ENCODE peak calls at places on chromosomes 2 and 18, in six cellular contexts. M is H1, P is IMR-90, I is H9, Z is mesenchymal stem cell, K is neuronal stem cell. N is an unnamed sample. For H3K9me3, the result is how much of the 10 kb centered on the place peaks cover.

GRCh38 chr18:64238076-64238475 is 89.2 kb upstream of the LINC00305 start:
- DNase-seq in I (no peak), K (no peak), Z (no peak), M (no peak), P (no peak), N (no peak)

GRCh38 chr18:8366070-8366469 is 243.2 kb upstream of the RAB12 start:
- DNase-seq in K (no peak), I (no peak), P (no peak), M (no peak), Z (no peak), N (no peak)

GRCh38 chr2:199484927-199485326 is 27.2 kb upstream of the SATB2 start:
- DNase-seq in K (no peak), P (no peak), I (peak), Z (no peak), M (no peak), N (no peak)

GRCh38 chr18:35456181-35456850 is 41.4 kb downstream of the INO80C start:
- DNase-seq in M (no peak), K (no peak), Z (peak), I (no peak), P (peak), N (no peak)

GRCh38 chr18:24369420-24369819 is 28.2 kb downstream of the OSBPL1A start:
- DNase-seq in K (no peak), P (peak), I (no peak), M (peak), Z (no peak), N (no peak)

GRCh38 chr18:63542069-63542468 is at the start of gene SERPINB12:
- DNase-seq in Z (no peak), M (no peak), I (no peak), K (no peak), P (no peak), N (no peak)

GRCh38 chr2:44772670-44773378 is 168.7 kb upstream of the SIX3 start:
- DNase-seq in P (no peak), I (no peak), K (no peak), Z (no peak), M (no peak), N (no peak)

GRCh38 chr18:61892683-61893303 is at the start of gene RNF152:
- DNase-seq in K (peak), P (peak), Z (peak), I (peak), M (peak), N (no peak)

GRCh38 chr2:121489944-121490585 is 40.6 kb upstream of the RNU4ATAC start:
- DNase-seq in P (no peak), K (no peak), M (no peak), I (no peak), Z (no peak), N (no peak)

GRCh38 chr18:55546873-55547704 is 40.9 kb downstream of the TCF4 start:
- DNase-seq in M (no peak), K (no peak), P (peak), I (no peak), Z (peak), N (no peak)

GRCh38 chr18:70333757-70334156 is 44.9 kb downstream of the SOCS6 start:
- DNase-seq in P (peak), Z (peak), M (no peak), K (no peak), I (no peak), N (peak)

GRCh38 chr2:55865095-55865835 is 58.3 kb downstream of the EFEMP1 start:
- DNase-seq in M (no peak), Z (peak), I (no peak), P (peak), K (no peak), N (no peak)

GRCh38 chr18:21110667-21111350 is 804 bp downstream of the ROCK1 start:
- DNase-seq in M (peak), P (peak), Z (peak), K (peak), I (peak), N (peak)

GRCh38 chr2:217935245-217935879 is 67.4 kb downstream of the TNS1 start:
- DNase-seq in I (no peak), M (no peak), K (no peak), Z (no peak), P (peak), N (no peak)

GRCh38 chr2:64017811-64018714 is 1.2 kb downstream of the VPS54 start:
- DNase-seq in K (no peak), P (peak), I (no peak), Z (peak), M (no peak), N (no peak)

GRCh38 chr2:241364781-241365180 is 8.7 kb downstream of the FARP2 start:
- DNase-seq in P (no peak), I (no peak), K (no peak), M (no peak), Z (no peak), N (no peak)

GRCh38 chr18:43524260-43524659 is 247.0 kb upstream of the SYT4 start:
- DNase-seq in M (no peak), Z (no peak), P (no peak), I (no peak), K (no peak), N (no peak)

GRCh38 chr2:235659767-235660322 is 166.0 kb downstream of the AGAP1 start:
- DNase-seq in P (peak), K (no peak), M (no peak), I (no peak), Z (peak), N (no peak)

GRCh38 chr2:118774458-118775133 is 72.9 kb downstream of the EN1 start:
- DNase-seq in I (peak), P (peak), M (peak), K (peak), Z (no peak), N (peak)

GRCh38 chr2:231597014-231597611 is 4.4 kb downstream of the TEX44 start:
- DNase-seq in P (no peak), K (no peak), Z (no peak), I (no peak), M (no peak), N (peak)

GRCh38 chr2:156473445-156473844 is 37.3 kb downstream of the GPD2 start:
- DNase-seq in I (no peak), K (no peak), Z (no peak), M (no peak), P (no peak), N (no peak)

GRCh38 chr2:120637847-120638246 is 97.8 kb upstream of the GLI2 start:
- DNase-seq in I (no peak), P (no peak), K (no peak), Z (no peak), M (no peak), N (no peak)

GRCh38 chr2:74849228-74849892 is 15.4 kb downstream of the HK2 start:
- DNase-seq in M (no peak), P (peak), I (peak), Z (no peak), K (no peak), N (peak)

GRCh38 chr2:3290655-3291054 is 87.0 kb downstream of the EIPR1 start:
- DNase-seq in K (no peak), I (no peak), P (no peak), Z (no peak), M (no peak), N (no peak)

GRCh38 chr2:110659248-110659647 is 18.6 kb downstream of the BUB1 start:
- DNase-seq in I (no peak), Z (no peak), K (no peak), M (no peak), P (peak), N (no peak)

GRCh38 chr2:112257575-112257974 is 2.7 kb upstream of the ZC3H8 start:
- DNase-seq in K (no peak), P (peak), Z (no peak), M (no peak), I (no peak), N (no peak)

GRCh38 chr2:72747344-72747743 is 78.5 kb downstream of the EXOC6B start:
- DNase-seq in K (no peak), Z (no peak), I (no peak), P (no peak), M (no peak), N (no peak)

GRCh38 chr2:75292826-75293225 is 93.5 kb upstream of the TACR1 start:
- DNase-seq in P (peak), K (no peak), Z (no peak), I (no peak), M (no peak), N (peak)

GRCh38 chr2:127326289-127326945 is 32.5 kb upstream of the ERCC3 start:
- DNase-seq in K (no peak), P (peak), M (no peak), I (no peak), Z (no peak), N (peak)

GRCh38 chr2:158391876-158392275 is 64.7 kb downstream of the CCDC148 start:
- DNase-seq in I (no peak), K (no peak), M (no peak), Z (no peak), P (peak), N (no peak)

GRCh38 chr2:105919826-105920225 is 175.1 kb downstream of the NCK2 start:
- DNase-seq in Z (peak), P (peak), K (no peak), M (peak), I (no peak), N (no peak)

GRCh38 chr2:157685572-157685971 is 56.9 kb upstream of the ACVR1C start:
- DNase-seq in I (no peak), K (no peak), P (no peak), M (no peak), Z (peak), N (no peak)

GRCh38 chr2:223494496-223494895 is 107.7 kb downstream of the SCG2 start:
- DNase-seq in M (no peak), I (no peak), K (no peak), P (no peak), Z (no peak), N (no peak)
- H3K9me3 ChIP-seq in M (under half), I (under half), K (under half), P (under half), Z (under half), N (under half)

GRCh38 chr2:177710003-177710411 is 317.4 kb downstream of the AGPS start:
- DNase-seq in M (no peak), P (no peak), I (no peak), K (no peak), Z (no peak), N (no peak)
- H4K91ac ChIP-seq in M (no peak), P (no peak), I (no peak), K (no peak), Z (no peak), N (no peak)

GRCh38 chr2:9755638-9756037 is 87.6 kb upstream of the TAF1B start:
- DNase-seq in K (no peak), P (no peak), M (no peak), I (no peak), Z (no peak), N (no peak)

GRCh38 chr2:9757430-9758287 is 85.6 kb upstream of the TAF1B start:
- DNase-seq in K (no peak), P (peak), M (no peak), I (peak), Z (peak), N (peak)

GRCh38 chr2:9758741-9759140 is 84.5 kb upstream of the TAF1B start:
- DNase-seq in M (no peak), K (no peak), Z (no peak), P (no peak), I (no peak), N (peak)

GRCh38 chr2:9754532-9754887 is 88.8 kb upstream of the TAF1B start:
- DNase-seq in I (no peak), P (no peak), M (no peak), Z (no peak), K (no peak), N (no peak)

DNA sequence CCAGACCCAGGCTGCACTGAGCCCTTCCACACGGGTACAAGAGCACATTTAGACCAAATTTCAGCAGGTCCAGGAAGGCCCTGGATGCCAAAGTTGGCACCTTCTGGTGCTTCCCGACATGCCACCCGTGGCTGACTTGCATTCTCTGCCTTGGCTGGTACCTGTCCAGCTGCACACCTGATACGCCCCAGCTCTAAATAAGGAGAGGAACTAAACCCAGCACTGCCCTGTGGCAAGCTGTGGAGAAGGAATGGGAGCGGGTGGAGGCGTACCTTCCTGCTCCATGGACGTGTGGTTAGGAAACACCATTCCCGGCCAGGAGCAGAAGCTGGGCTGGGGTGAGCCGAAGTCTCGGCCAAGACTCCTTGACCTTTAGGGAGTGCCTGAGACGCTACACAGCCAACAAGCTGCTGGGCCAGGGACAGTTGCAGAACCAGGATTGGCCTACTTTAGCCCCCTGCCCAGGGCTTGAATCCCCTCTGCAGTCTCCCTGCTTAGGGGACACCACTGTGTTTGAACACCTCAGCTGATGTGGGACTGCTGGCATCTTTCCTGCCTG is 86.5 kb upstream of the TAF1B start:
- DNase-seq in M (no peak), K (no peak), I (no peak), P (no peak), Z (no peak), N (no peak)
- H2AK5ac ChIP-seq in M (no peak), K (peak), I (no peak), P (no peak), Z (peak), N (no peak)

DNA sequence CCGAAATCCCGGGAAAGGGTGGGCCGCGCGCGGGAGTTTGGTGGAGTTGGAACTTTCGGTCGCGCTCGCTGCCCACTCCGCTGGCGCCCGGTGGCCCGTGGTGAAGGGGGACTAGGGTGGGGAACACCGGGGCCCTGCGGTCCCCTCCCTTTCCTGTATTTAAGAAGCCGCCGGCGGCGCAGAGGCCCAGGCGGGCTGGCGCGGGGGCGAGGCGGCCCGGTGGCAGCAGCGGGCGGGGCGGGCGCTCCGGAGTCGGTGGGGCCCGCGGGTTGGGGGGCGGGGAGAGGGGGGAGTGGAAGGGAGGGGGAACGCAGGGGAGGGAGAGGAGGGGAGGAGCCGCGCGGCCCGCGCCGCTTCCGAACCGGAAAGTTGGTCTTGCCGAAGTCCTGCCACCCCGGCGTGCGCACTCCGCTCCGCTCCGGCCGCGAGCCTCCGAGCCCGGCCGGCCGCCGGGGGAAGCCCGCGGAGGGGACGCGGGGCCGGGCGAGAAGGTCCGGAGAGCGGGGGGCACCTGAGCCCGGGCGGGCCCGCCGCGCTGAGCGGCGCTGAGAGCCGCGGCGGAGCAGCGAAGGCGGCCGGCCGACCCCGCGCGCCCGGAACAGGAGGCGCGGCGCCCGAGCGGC is 449 bp upstream of the SALL3 start:
- DNase-seq in I (peak), Z (no peak), M (peak), K (no peak), P (no peak), N (no peak)
- H3K9me3 ChIP-seq in I (under half), Z (under half), M (under half), K (under half), P (under half), N (under half)

GRCh38 chr2:211846714-211847113 is 691.9 kb downstream of the ERBB4 start:
- DNase-seq in P (no peak), I (no peak), K (no peak), M (no peak), Z (no peak), N (no peak)

GRCh38 chr2:211846031-211846400 is 692.6 kb downstream of the ERBB4 start:
- DNase-seq in Z (no peak), M (no peak), I (no peak), P (no peak), K (no peak), N (no peak)

GRCh38 chr2:211845346-211846030 is 693.1 kb downstream of the ERBB4 start:
- DNase-seq in K (no peak), I (no peak), P (no peak), Z (no peak), M (no peak), N (no peak)
- H4K91ac ChIP-seq in K (no peak), I (no peak), P (no peak), Z (no peak), M (no peak), N (no peak)

GRCh38 chr2:71690876-71691275 is 237.5 kb downstream of the DYSF start:
- DNase-seq in P (no peak), M (no peak), Z (no peak), I (no peak), K (no peak), N (no peak)

GRCh38 chr2:71691747-71692455 is 238.5 kb downstream of the DYSF start:
- DNase-seq in P (no peak), Z (no peak), M (peak), I (peak), K (no peak), N (peak)

GRCh38 chr2:71689393-71689792 is 236.0 kb downstream of the DYSF start:
- DNase-seq in Z (no peak), I (no peak), P (no peak), K (no peak), M (no peak), N (no peak)

GRCh38 chr2:71688530-71688929 is 235.2 kb downstream of the DYSF start:
- DNase-seq in I (no peak), M (no peak), Z (no peak), P (no peak), K (no peak), N (no peak)

DNA sequence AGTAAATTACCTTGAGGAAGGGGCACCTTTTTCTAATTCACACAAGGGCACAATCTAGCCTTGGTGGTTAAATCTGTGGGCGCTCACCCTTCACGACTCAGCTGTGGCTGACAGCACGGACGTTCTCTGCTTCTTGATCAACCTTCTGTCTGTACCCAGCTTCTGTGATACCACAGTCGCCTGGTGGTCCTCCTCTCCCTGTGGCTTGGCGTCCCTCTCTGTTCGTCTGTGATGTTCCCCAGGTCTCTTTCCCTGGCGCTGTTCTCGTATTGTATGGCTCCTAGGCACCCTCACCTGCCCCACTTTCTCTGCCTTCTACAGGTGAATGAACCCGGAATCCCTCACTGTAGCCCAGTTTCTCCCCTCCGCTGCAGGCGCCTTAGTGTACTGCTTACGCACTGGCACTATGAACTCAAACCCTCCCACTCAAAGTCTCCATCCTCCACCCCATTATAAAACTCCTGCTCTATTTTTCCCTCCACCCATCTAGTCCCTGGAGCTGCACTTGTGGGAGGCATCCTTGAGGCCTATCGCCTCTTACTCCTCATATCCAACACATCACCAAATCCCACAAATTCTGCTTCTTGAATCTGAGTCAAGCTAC is 237.0 kb downstream of the DYSF start:
- DNase-seq in Z (no peak), P (no peak), M (no peak), K (no peak), I (no peak), N (no peak)
- H2AK5ac ChIP-seq in Z (no peak), P (no peak), M (no peak), K (peak), I (no peak), N (no peak)

DNA sequence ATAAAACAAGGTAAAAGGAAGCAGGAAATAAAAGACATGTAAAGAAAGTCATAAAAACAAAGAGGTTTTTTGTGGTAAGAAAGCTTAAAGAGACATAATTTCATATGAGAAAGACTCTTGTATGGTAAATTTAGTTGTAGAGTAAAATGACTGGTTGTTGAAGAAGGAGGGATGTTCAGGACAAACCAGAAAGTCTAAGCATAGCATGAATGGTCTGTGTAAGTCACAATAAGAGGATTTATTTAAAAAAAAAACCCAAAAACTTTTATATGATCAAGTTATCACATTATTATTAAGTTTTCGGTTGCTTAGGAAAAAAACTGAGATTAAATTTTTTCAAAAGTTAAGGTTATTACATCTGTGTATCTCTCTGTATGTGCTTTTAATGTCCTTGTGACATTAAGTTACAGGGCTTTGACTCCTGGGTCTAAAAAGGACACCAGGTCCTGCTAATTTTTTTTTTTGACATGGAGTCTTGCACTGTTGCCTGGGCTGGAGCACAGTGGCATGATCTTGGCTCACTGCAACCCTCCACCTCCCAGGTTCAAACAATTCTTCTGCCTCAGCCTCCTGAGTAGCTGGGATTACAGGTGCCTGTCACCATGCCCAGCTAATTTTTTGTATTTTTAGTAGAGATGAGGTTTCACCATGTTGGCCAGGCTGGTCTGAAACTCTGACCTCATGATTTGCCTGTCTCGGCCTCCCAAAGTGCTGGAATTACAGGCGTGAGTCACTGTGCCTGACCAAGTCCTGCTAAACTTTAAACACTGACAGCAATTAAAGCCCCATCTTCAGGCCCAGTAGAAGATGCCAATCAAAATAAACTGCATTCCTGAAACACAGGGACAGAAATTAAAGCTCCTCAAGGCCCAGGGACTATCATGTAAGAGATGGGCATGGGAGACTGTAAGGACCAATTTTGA is 14.2 kb upstream of the OXER1 start:
- DNase-seq in P (peak), I (no peak), Z (no peak), M (no peak), K (no peak), N (no peak)
- H3K9me3 ChIP-seq in P (under half), I (under half), Z (under half), M (under half), K (under half), N (under half)